ENCODE peak calls at places on chromosome 12, in five cellular contexts. One of them, this sample, is unnamed.

GRCh38 chr12:69929531-69929930 is 104.5 kb downstream of the MYRFL start:
- DNase-seq in AG10803: no peak
- DNase-seq in GM12865: no peak
- DNase-seq in heart left ventricle: no peak
- DNase-seq in Peyer's patch: no peak
- DNase-seq in this sample: no peak

GRCh38 chr12:59928416-59928815 is 332.6 kb downstream of the SLC16A7 start:
- DNase-seq in AG10803: no peak
- DNase-seq in GM12865: no peak
- DNase-seq in heart left ventricle: no peak
- DNase-seq in Peyer's patch: no peak
- DNase-seq in this sample: no peak

GRCh38 chr12:56930241-56930640 is 4.0 kb downstream of the SDR9C7 start:
- DNase-seq in AG10803: no peak
- DNase-seq in GM12865: no peak
- DNase-seq in heart left ventricle: no peak
- DNase-seq in Peyer's patch: no peak
- DNase-seq in this sample: no peak

GRCh38 chr12:93097417-93097816 is 168.3 kb upstream of the EEA1 start:
- DNase-seq in AG10803: no peak
- DNase-seq in GM12865: no peak
- DNase-seq in heart left ventricle: no peak
- DNase-seq in Peyer's patch: no peak
- DNase-seq in this sample: no peak

GRCh38 chr12:4366090-4366489 is 13.4 kb downstream of the FGF23 start:
- DNase-seq in AG10803: no peak
- DNase-seq in GM12865: no peak
- DNase-seq in heart left ventricle: no peak
- DNase-seq in Peyer's patch: no peak
- DNase-seq in this sample: no peak

GRCh38 chr12:105275997-105276760 is 40.2 kb upstream of the APPL2 start:
- DNase-seq in AG10803: no peak
- DNase-seq in GM12865: no peak
- DNase-seq in heart left ventricle: no peak
- DNase-seq in Peyer's patch: no peak
- DNase-seq in this sample: no peak

GRCh38 chr12:70606001-70606400 is 31.2 kb downstream of the PTPRB start:
- DNase-seq in AG10803: no peak
- DNase-seq in GM12865: no peak
- DNase-seq in heart left ventricle: no peak
- DNase-seq in Peyer's patch: no peak
- DNase-seq in this sample: no peak

GRCh38 chr12:45192041-45192695 is 23.7 kb upstream of the ANO6 start:
- DNase-seq in AG10803: peak
- DNase-seq in GM12865: no peak
- DNase-seq in heart left ventricle: no peak
- DNase-seq in Peyer's patch: no peak
- DNase-seq in this sample: no peak

GRCh38 chr12:41466300-41466699 is 278.2 kb downstream of the PDZRN4 start:
- DNase-seq in AG10803: no peak
- DNase-seq in GM12865: no peak
- DNase-seq in heart left ventricle: no peak
- DNase-seq in Peyer's patch: no peak
- DNase-seq in this sample: no peak

GRCh38 chr12:106919910-106920544 is 35.7 kb upstream of the TMEM263 start:
- DNase-seq in AG10803: peak
- DNase-seq in GM12865: peak
- DNase-seq in heart left ventricle: no peak
- DNase-seq in Peyer's patch: no peak
- DNase-seq in this sample: no peak

GRCh38 chr12:93883436-93884154 is 206.4 kb downstream of the CRADD start:
- DNase-seq in AG10803: peak
- DNase-seq in GM12865: no peak
- DNase-seq in heart left ventricle: no peak
- DNase-seq in Peyer's patch: no peak
- DNase-seq in this sample: no peak

GRCh38 chr12:10612954-10613333 is 465 bp downstream of the MAGOHB start:
- DNase-seq in AG10803: no peak
- DNase-seq in GM12865: peak
- DNase-seq in heart left ventricle: no peak
- DNase-seq in Peyer's patch: no peak
- DNase-seq in this sample: no peak

GRCh38 chr12:102479099-102479887 is 1.1 kb downstream of the IGF1 start:
- DNase-seq in AG10803: peak
- DNase-seq in GM12865: no peak
- DNase-seq in heart left ventricle: no peak
- DNase-seq in Peyer's patch: peak
- DNase-seq in this sample: no peak

GRCh38 chr12:78684419-78684818 is 180.2 kb upstream of the SYT1 start:
- DNase-seq in AG10803: no peak
- DNase-seq in GM12865: no peak
- DNase-seq in heart left ventricle: no peak
- DNase-seq in Peyer's patch: no peak
- DNase-seq in this sample: no peak

GRCh38 chr12:57239587-57240068 is 10.1 kb downstream of the SHMT2 start:
- DNase-seq in AG10803: no peak
- DNase-seq in GM12865: no peak
- DNase-seq in heart left ventricle: no peak
- DNase-seq in Peyer's patch: no peak
- DNase-seq in this sample: no peak

GRCh38 chr12:118188690-118189371 is 52.9 kb downstream of the PEBP1 start:
- DNase-seq in AG10803: peak
- DNase-seq in GM12865: no peak
- DNase-seq in heart left ventricle: peak
- DNase-seq in Peyer's patch: no peak
- DNase-seq in this sample: no peak

GRCh38 chr12:47808049-47808448 is 11.7 kb downstream of the HDAC7 start:
- DNase-seq in AG10803: no peak
- DNase-seq in GM12865: peak
- DNase-seq in heart left ventricle: peak
- DNase-seq in Peyer's patch: peak
- DNase-seq in this sample: peak

GRCh38 chr12:98644433-98644711 is 216 bp downstream of the IKBIP start:
- DNase-seq in AG10803: no peak
- DNase-seq in GM12865: no peak
- DNase-seq in heart left ventricle: no peak
- DNase-seq in Peyer's patch: peak
- DNase-seq in this sample: peak

GRCh38 chr12:59938190-59938962 is 342.5 kb downstream of the SLC16A7 start:
- DNase-seq in AG10803: no peak
- DNase-seq in GM12865: no peak
- DNase-seq in heart left ventricle: no peak
- DNase-seq in Peyer's patch: no peak
- DNase-seq in this sample: no peak

GRCh38 chr12:44589697-44590096 is 286.4 kb downstream of the NELL2 start:
- DNase-seq in AG10803: no peak
- DNase-seq in GM12865: no peak
- DNase-seq in heart left ventricle: no peak
- DNase-seq in Peyer's patch: no peak
- DNase-seq in this sample: no peak

GRCh38 chr12:23795494-23795893 is 154.0 kb downstream of the SOX5 start:
- DNase-seq in AG10803: no peak
- DNase-seq in GM12865: no peak
- DNase-seq in heart left ventricle: no peak
- DNase-seq in Peyer's patch: no peak
- DNase-seq in this sample: no peak

GRCh38 chr12:92582466-92582865 is 120.3 kb upstream of the PLEKHG7 start:
- DNase-seq in AG10803: no peak
- DNase-seq in GM12865: no peak
- DNase-seq in heart left ventricle: no peak
- DNase-seq in Peyer's patch: no peak
- DNase-seq in this sample: no peak

GRCh38 chr12:49105504-49106120 is 5.0 kb downstream of the LMBR1L start:
- DNase-seq in AG10803: peak
- DNase-seq in GM12865: no peak
- DNase-seq in heart left ventricle: peak
- DNase-seq in Peyer's patch: no peak
- DNase-seq in this sample: no peak

GRCh38 chr12:103800252-103800771 is 40.7 kb downstream of the NT5DC3 start:
- DNase-seq in AG10803: peak
- DNase-seq in GM12865: no peak
- DNase-seq in heart left ventricle: peak
- DNase-seq in Peyer's patch: no peak
- DNase-seq in this sample: no peak

GRCh38 chr12:62726471-62726980 is 208.4 kb downstream of the PPM1H start:
- DNase-seq in AG10803: peak
- DNase-seq in GM12865: no peak
- DNase-seq in heart left ventricle: no peak
- DNase-seq in Peyer's patch: no peak
- DNase-seq in this sample: no peak

GRCh38 chr12:92414383-92415065 is 268.9 kb upstream of the BTG1 start:
- DNase-seq in AG10803: no peak
- DNase-seq in GM12865: no peak
- DNase-seq in heart left ventricle: no peak
- DNase-seq in Peyer's patch: no peak
- DNase-seq in this sample: no peak

GRCh38 chr12:569091-569676 is 94.1 kb downstream of the NINJ2 start:
- DNase-seq in AG10803: no peak
- DNase-seq in GM12865: no peak
- DNase-seq in heart left ventricle: no peak
- DNase-seq in Peyer's patch: no peak
- DNase-seq in this sample: peak

GRCh38 chr12:42539696-42540095 is 49.9 kb downstream of the PRICKLE1 start:
- DNase-seq in AG10803: peak
- DNase-seq in GM12865: no peak
- DNase-seq in heart left ventricle: no peak
- DNase-seq in Peyer's patch: no peak
- DNase-seq in this sample: no peak

GRCh38 chr12:65656904-65657351 is 167.4 kb upstream of the HMGA2 start:
- DNase-seq in AG10803: peak
- DNase-seq in GM12865: peak
- DNase-seq in heart left ventricle: no peak
- DNase-seq in Peyer's patch: no peak
- DNase-seq in this sample: no peak

GRCh38 chr12:122174155-122174845 is at the start of gene IL31:
- DNase-seq in AG10803: no peak
- DNase-seq in GM12865: no peak
- DNase-seq in heart left ventricle: no peak
- DNase-seq in Peyer's patch: no peak
- DNase-seq in this sample: no peak

GRCh38 chr12:4214912-4215861 is 58.4 kb upstream of the CCND2 start:
- DNase-seq in AG10803: no peak
- DNase-seq in GM12865: peak
- DNase-seq in heart left ventricle: peak
- DNase-seq in Peyer's patch: peak
- DNase-seq in this sample: peak

GRCh38 chr12:132282950-132283771 is 46.2 kb downstream of the GALNT9 start:
- DNase-seq in AG10803: no peak
- DNase-seq in GM12865: no peak
- DNase-seq in heart left ventricle: no peak
- DNase-seq in Peyer's patch: no peak
- DNase-seq in this sample: no peak

GRCh38 chr12:13887774-13888388 is 93.5 kb downstream of the GRIN2B start:
- DNase-seq in AG10803: no peak
- DNase-seq in GM12865: no peak
- DNase-seq in heart left ventricle: no peak
- DNase-seq in Peyer's patch: no peak
- DNase-seq in this sample: no peak

GRCh38 chr12:118641249-118641648 is 264.9 kb downstream of the SUDS3 start:
- DNase-seq in AG10803: no peak
- DNase-seq in GM12865: no peak
- DNase-seq in heart left ventricle: no peak
- DNase-seq in Peyer's patch: no peak
- DNase-seq in this sample: no peak

GRCh38 chr12:12185424-12185823 is 81.4 kb downstream of the LRP6 start:
- DNase-seq in AG10803: no peak
- DNase-seq in GM12865: no peak
- DNase-seq in heart left ventricle: no peak
- DNase-seq in Peyer's patch: no peak
- DNase-seq in this sample: no peak

DNA sequence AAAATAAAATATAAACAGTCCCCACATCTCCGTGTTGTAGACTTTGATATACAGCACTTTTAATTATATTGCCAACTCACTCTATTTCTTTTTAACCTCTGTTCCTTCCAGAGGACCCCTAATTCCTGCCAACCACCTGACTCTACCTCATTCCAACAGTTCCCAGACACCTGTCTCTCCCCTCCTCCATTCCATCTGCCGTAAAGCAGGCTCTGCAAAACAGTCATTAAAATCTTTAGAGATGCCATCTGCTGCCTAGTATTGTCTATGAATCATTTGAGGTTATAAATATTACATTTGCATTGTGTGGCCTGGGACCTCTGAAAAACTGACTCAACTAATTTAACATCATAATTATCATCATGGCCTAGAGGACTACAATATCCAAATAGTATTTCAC is 148.8 kb upstream of the DCN start:
- DNase-seq in AG10803: no peak
- DNase-seq in GM12865: no peak
- DNase-seq in heart left ventricle: no peak
- DNase-seq in Peyer's patch: no peak
- DNase-seq in this sample: no peak
- TF ChIP-seq CTCF in AG10803: no peak
- TF ChIP-seq CTCF in GM12865: no peak
- TF ChIP-seq CTCF in heart left ventricle: no peak
- TF ChIP-seq CTCF in Peyer's patch: no peak
- TF ChIP-seq CTCF in this sample: no peak

GRCh38 chr12:6647083-6647604 is at the start of gene ACRBP:
- DNase-seq in AG10803: peak
- DNase-seq in GM12865: peak
- DNase-seq in heart left ventricle: peak
- DNase-seq in Peyer's patch: peak
- DNase-seq in this sample: peak

GRCh38 chr12:6643569-6644256 is 3.5 kb downstream of the ACRBP start:
- DNase-seq in AG10803: no peak
- DNase-seq in GM12865: no peak
- DNase-seq in heart left ventricle: no peak
- DNase-seq in Peyer's patch: no peak
- DNase-seq in this sample: peak

GRCh38 chr12:6644257-6644596 is 3.0 kb downstream of the ACRBP start:
- DNase-seq in AG10803: no peak
- DNase-seq in GM12865: no peak
- DNase-seq in heart left ventricle: no peak
- DNase-seq in Peyer's patch: no peak
- DNase-seq in this sample: peak

GRCh38 chr12:6646276-6647082 is 753 bp downstream of the ACRBP start:
- DNase-seq in AG10803: no peak
- DNase-seq in GM12865: no peak
- DNase-seq in heart left ventricle: no peak
- DNase-seq in Peyer's patch: no peak
- DNase-seq in this sample: no peak

GRCh38 chr12:6644903-6645302 is 2.3 kb downstream of the ACRBP start:
- DNase-seq in AG10803: no peak
- DNase-seq in GM12865: no peak
- DNase-seq in heart left ventricle: no peak
- DNase-seq in Peyer's patch: no peak
- DNase-seq in this sample: no peak
- TF ChIP-seq CTCF in AG10803: peak
- TF ChIP-seq CTCF in GM12865: no peak
- TF ChIP-seq CTCF in heart left ventricle: peak
- TF ChIP-seq CTCF in Peyer's patch: no peak
- TF ChIP-seq CTCF in this sample: no peak

GRCh38 chr12:77615331-77615730 is 215.4 kb upstream of the NAV3 start:
- DNase-seq in AG10803: no peak
- DNase-seq in GM12865: no peak
- DNase-seq in heart left ventricle: no peak
- DNase-seq in Peyer's patch: no peak
- DNase-seq in this sample: no peak
- TF ChIP-seq CTCF in AG10803: peak
- TF ChIP-seq CTCF in GM12865: no peak
- TF ChIP-seq CTCF in heart left ventricle: no peak
- TF ChIP-seq CTCF in Peyer's patch: no peak
- TF ChIP-seq CTCF in this sample: no peak

GRCh38 chr12:84497819-84498218 is 414.8 kb downstream of the SLC6A15 start:
- DNase-seq in AG10803: no peak
- DNase-seq in GM12865: peak
- DNase-seq in heart left ventricle: no peak
- DNase-seq in Peyer's patch: no peak
- DNase-seq in this sample: no peak
- TF ChIP-seq CTCF in AG10803: peak
- TF ChIP-seq CTCF in GM12865: peak
- TF ChIP-seq CTCF in heart left ventricle: no peak
- TF ChIP-seq CTCF in Peyer's patch: no peak
- TF ChIP-seq CTCF in this sample: no peak